ENCODE peak calls at places on chromosomes 5 and 9, in ten cellular contexts. F is left ventricle myocardium inferior; K is effector memory CD4-positive, alpha-beta T cell; Y is astrocyte; L is colonic mucosa; U is mesenchymal stem cell; J is neuronal stem cell; M is aorta; N is A549; S is body of pancreas. I is an unnamed sample.

GRCh38 chr5:128101676-128102075 is 18.1 kb downstream of the SLC12A2 start:
- DNase-seq in F (no peak), K (no peak), Y (peak; percentile 36), L (no peak), U (no peak), J (no peak), M (no peak), N (no peak), S (no peak), I (no peak)

GRCh38 chr5:14178671-14179211 is 35.6 kb downstream of the TRIO start:
- DNase-seq in F (no peak), K (no peak), Y (peak; percentile 97), L (no peak), U (peak; percentile 88), J (peak; percentile 49), M (no peak), N (peak; percentile 51), S (no peak), I (no peak)

GRCh38 chr9:124140941-124141568 is 116.7 kb upstream of the NEK6 start:
- DNase-seq in F (no peak), K (no peak), Y (peak; percentile 56), L (no peak), U (peak; percentile 53), J (no peak), M (no peak), N (no peak), S (no peak), I (no peak)

GRCh38 chr5:159175547-159175946 is 33.8 kb downstream of the RNF145 start:
- DNase-seq in F (no peak), K (no peak), Y (peak; percentile 44), L (no peak), U (peak; percentile 33), J (no peak), M (no peak), N (peak; percentile 37), S (no peak), I (no peak)

GRCh38 chr9:137454145-137454505 is 5.0 kb downstream of the NSMF start:
- DNase-seq in F (peak; percentile 61), K (no peak), Y (no peak), L (peak; percentile 80), U (no peak), J (peak; percentile 76), M (peak; percentile 80), N (no peak), S (no peak), I (peak; percentile 59)

GRCh38 chr9:27198175-27198574 is 89.2 kb downstream of the TEK start:
- DNase-seq in F (no peak), K (no peak), Y (no peak), L (no peak), U (no peak), J (no peak), M (no peak), N (no peak), S (no peak), I (no peak)

GRCh38 chr5:98663521-98663920 is 109.9 kb upstream of the RGMB start:
- DNase-seq in F (no peak), K (no peak), Y (no peak), L (no peak), U (no peak), J (no peak), M (no peak), N (no peak), S (no peak), I (no peak)

GRCh38 chr9:100111235-100111634 is 12.2 kb downstream of the INVS start:
- DNase-seq in F (peak; percentile 86), K (no peak), Y (peak; percentile 98), L (peak; percentile 54), U (peak; percentile 92), J (no peak), M (peak; percentile 90), N (no peak), S (peak; percentile 86), I (no peak)

GRCh38 chr9:25964239-25964638 is 286.0 kb upstream of the TUSC1 start:
- DNase-seq in F (no peak), K (no peak), Y (peak; percentile 40), L (peak; percentile 19), U (peak; percentile 87), J (peak; percentile 33), M (no peak), N (peak; percentile 82), S (peak; percentile 39), I (no peak)

GRCh38 chr9:122464633-122465567 is 12.8 kb downstream of the OR1J1 start:
- DNase-seq in F (peak; percentile 35), K (peak; percentile 25), Y (peak; percentile 71), L (peak; percentile 81), U (peak; percentile 82), J (peak; percentile 44), M (peak; percentile 78), N (peak; percentile 84), S (peak; percentile 91), I (peak; percentile 75)

GRCh38 chr9:114423181-114423580 is 35.4 kb upstream of the AKNA start:
- DNase-seq in F (no peak), K (no peak), Y (no peak), L (no peak), U (no peak), J (no peak), M (no peak), N (no peak), S (no peak), I (no peak)

GRCh38 chr9:117718085-117718484 is 13.9 kb downstream of the TLR4 start:
- DNase-seq in F (no peak), K (no peak), Y (no peak), L (no peak), U (peak; percentile 62), J (no peak), M (no peak), N (no peak), S (peak; percentile 36), I (no peak)

GRCh38 chr5:141488591-141489478 is at the start of gene PCDHGC5:
- DNase-seq in F (no peak), K (no peak), Y (peak; percentile 74), L (no peak), U (peak; percentile 57), J (no peak), M (peak; percentile 59), N (no peak), S (no peak), I (no peak)

GRCh38 chr5:76283670-76284069 is 119.4 kb upstream of the IQGAP2 start:
- DNase-seq in F (no peak), K (no peak), Y (no peak), L (no peak), U (no peak), J (no peak), M (no peak), N (no peak), S (peak; percentile 31), I (no peak)

GRCh38 chr9:120394058-120394669 is 185.8 kb downstream of the CDK5RAP2 start:
- DNase-seq in F (no peak), K (no peak), Y (peak; percentile 96), L (no peak), U (peak; percentile 85), J (no peak), M (no peak), N (no peak), S (no peak), I (no peak)

DNA sequence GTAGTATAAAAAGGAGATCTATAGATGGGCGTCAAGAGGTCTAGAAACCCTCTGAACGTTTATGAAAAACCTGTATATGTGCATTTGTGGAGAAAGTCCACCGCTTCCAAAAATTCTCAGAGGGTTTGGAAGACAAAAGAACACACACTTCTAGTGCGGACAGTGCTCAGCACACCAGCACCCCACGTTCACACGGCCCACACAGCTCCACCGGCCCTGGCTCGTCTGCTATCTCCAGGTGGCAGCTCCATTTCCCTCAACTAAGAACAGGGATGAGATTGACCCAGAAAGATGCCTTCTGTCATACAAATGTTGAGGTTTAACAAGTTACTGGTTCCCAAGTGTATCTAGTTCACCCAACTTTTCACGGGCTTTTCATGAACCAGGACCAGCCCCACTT is 255.1 kb downstream of the NR2F1-AS1 start:
- DNase-seq in F (no peak), K (no peak), Y (no peak), L (no peak), U (no peak), J (no peak), M (no peak), N (no peak), S (no peak), I (no peak)
- H3K4me1 ChIP-seq in F (peaks cover 13% of the 10 kb centered on the region), K (no peaks in the 10 kb centered on the region), Y (no peaks in the 10 kb centered on the region), L (no peaks in the 10 kb centered on the region), U (no peaks in the 10 kb centered on the region), J (peaks cover 5% of the 10 kb centered on the region), M (no peaks in the 10 kb centered on the region), N (no peaks in the 10 kb centered on the region), S (no peaks in the 10 kb centered on the region), I (no peaks in the 10 kb centered on the region)

GRCh38 chr5:107635276-107635675 is 35.5 kb downstream of the EFNA5 start:
- DNase-seq in F (no peak), K (no peak), Y (no peak), L (no peak), U (no peak), J (no peak), M (no peak), N (no peak), S (no peak), I (no peak)
- H3K4me1 ChIP-seq in F (peaks cover 12% of the 10 kb centered on the region), K (no peaks in the 10 kb centered on the region), Y (peaks cover 6% of the 10 kb centered on the region), L (no peaks in the 10 kb centered on the region), U (peaks cover 4% of the 10 kb centered on the region), J (peaks cover 15% of the 10 kb centered on the region), M (peaks cover 2% of the 10 kb centered on the region), N (peaks cover 8% of the 10 kb centered on the region), S (no peaks in the 10 kb centered on the region), I (no peaks in the 10 kb centered on the region)

GRCh38 chr9:107737987-107738743 is 248.6 kb upstream of the KLF4 start:
- DNase-seq in F (peak; percentile 61), K (no peak), Y (peak; percentile 95), L (peak; percentile 53), U (peak; percentile 40), J (no peak), M (peak; percentile 76), N (no peak), S (peak; percentile 39), I (no peak)
- H3K4me1 ChIP-seq in F (peaks cover 50% of the 10 kb centered on the region), K (no peaks in the 10 kb centered on the region), Y (peaks cover 29% of the 10 kb centered on the region), L (no peaks in the 10 kb centered on the region), U (peaks cover 7% of the 10 kb centered on the region), J (peaks cover 4% of the 10 kb centered on the region), M (no peaks in the 10 kb centered on the region), N (peaks cover 31% of the 10 kb centered on the region), S (peaks cover 14% of the 10 kb centered on the region), I (no peaks in the 10 kb centered on the region)

GRCh38 chr5:41510176-41510831 is at the start of gene PLCXD3:
- DNase-seq in F (peak; percentile 58), K (no peak), Y (no peak), L (peak; percentile 22), U (no peak), J (peak; percentile 35), M (no peak), N (peak; percentile 15), S (peak; percentile 58), I (no peak)

GRCh38 chr5:41507501-41507900 is 2.9 kb downstream of the PLCXD3 start:
- DNase-seq in F (no peak), K (no peak), Y (no peak), L (no peak), U (no peak), J (no peak), M (no peak), N (no peak), S (no peak), I (no peak)

GRCh38 chr5:41509399-41510175 is 814 bp downstream of the PLCXD3 start:
- DNase-seq in F (peak; percentile 20), K (no peak), Y (no peak), L (no peak), U (no peak), J (no peak), M (no peak), N (no peak), S (no peak), I (no peak)

GRCh38 chr5:41508696-41509398 is 1.6 kb downstream of the PLCXD3 start:
- DNase-seq in F (no peak), K (no peak), Y (no peak), L (no peak), U (no peak), J (no peak), M (no peak), N (no peak), S (no peak), I (no peak)

GRCh38 chr5:41508186-41508585 is 2.2 kb downstream of the PLCXD3 start:
- DNase-seq in F (no peak), K (no peak), Y (no peak), L (no peak), U (no peak), J (no peak), M (no peak), N (no peak), S (no peak), I (no peak)
- H3K4me1 ChIP-seq in F (peaks cover 44% of the 10 kb centered on the region), K (no peaks in the 10 kb centered on the region), Y (peaks cover 7% of the 10 kb centered on the region), L (no peaks in the 10 kb centered on the region), U (peaks cover 5% of the 10 kb centered on the region), J (peaks cover 9% of the 10 kb centered on the region), M (no peaks in the 10 kb centered on the region), N (peaks cover 16% of the 10 kb centered on the region), S (peaks cover 17% of the 10 kb centered on the region), I (no peaks in the 10 kb centered on the region)